ENCODE peak calls at places on chromosome 1, in five cellular contexts. One of them, this sample, is unnamed.

GRCh38 chr1:93818570-93818959 is 60.4 kb downstream of the DNTTIP2 start:
- DNase-seq in ovary: no peak
- DNase-seq in erythroblast: no peak
- DNase-seq in uterus: no peak
- DNase-seq in A549: no peak
- DNase-seq in this sample: no peak

GRCh38 chr1:229853751-229854150 is 213.3 kb upstream of the GALNT2 start:
- DNase-seq in ovary: no peak
- DNase-seq in A549: no peak
- DNase-seq in erythroblast: no peak
- DNase-seq in uterus: no peak
- DNase-seq in this sample: no peak

GRCh38 chr1:211975152-211975941 is 60.0 kb downstream of the INTS7 start:
- DNase-seq in A549: no peak
- DNase-seq in ovary: no peak
- DNase-seq in uterus: no peak
- DNase-seq in erythroblast: peak; percentile 20
- DNase-seq in this sample: no peak

GRCh38 chr1:230094746-230095145 is 27.7 kb downstream of the GALNT2 start:
- DNase-seq in uterus: no peak
- DNase-seq in erythroblast: no peak
- DNase-seq in A549: no peak
- DNase-seq in ovary: no peak
- DNase-seq in this sample: no peak

GRCh38 chr1:2786329-2787162 is 14.9 kb downstream of the TTC34 start:
- DNase-seq in uterus: no peak
- DNase-seq in ovary: no peak
- DNase-seq in erythroblast: peak; percentile 70
- DNase-seq in A549: no peak
- DNase-seq in this sample: no peak

GRCh38 chr1:60895167-60896124 is 186.9 kb upstream of the NFIA start:
- DNase-seq in A549: no peak
- DNase-seq in erythroblast: no peak
- DNase-seq in ovary: no peak
- DNase-seq in uterus: no peak
- DNase-seq in this sample: no peak

GRCh38 chr1:100736324-100736723 is 16.8 kb downstream of the VCAM1 start:
- DNase-seq in erythroblast: no peak
- DNase-seq in A549: no peak
- DNase-seq in ovary: peak; percentile 25
- DNase-seq in uterus: no peak
- DNase-seq in this sample: no peak

GRCh38 chr1:158793604-158794003 is 12.6 kb upstream of the OR6N2 start:
- DNase-seq in ovary: no peak
- DNase-seq in uterus: no peak
- DNase-seq in erythroblast: peak; percentile 57
- DNase-seq in A549: no peak
- DNase-seq in this sample: no peak

GRCh38 chr1:230356869-230357778 is 69.0 kb downstream of the PGBD5 start:
- DNase-seq in A549: no peak
- DNase-seq in erythroblast: no peak
- DNase-seq in ovary: no peak
- DNase-seq in uterus: no peak
- DNase-seq in this sample: no peak

GRCh38 chr1:36703526-36704208 is 221.0 kb upstream of the CSF3R start:
- DNase-seq in A549: peak; percentile 59
- DNase-seq in erythroblast: peak; percentile 84
- DNase-seq in ovary: no peak
- DNase-seq in uterus: no peak
- DNase-seq in this sample: peak; percentile 83

GRCh38 chr1:59604191-59604590 is 210.6 kb upstream of the HOOK1 start:
- DNase-seq in erythroblast: no peak
- DNase-seq in uterus: no peak
- DNase-seq in ovary: no peak
- DNase-seq in A549: no peak
- DNase-seq in this sample: no peak

GRCh38 chr1:20339811-20340457 is 49.3 kb downstream of the VWA5B1 start:
- DNase-seq in uterus: no peak
- DNase-seq in erythroblast: no peak
- DNase-seq in A549: no peak
- DNase-seq in ovary: no peak
- DNase-seq in this sample: no peak

GRCh38 chr1:242245255-242245654 is 246.4 kb upstream of the MAP1LC3C start:
- DNase-seq in ovary: no peak
- DNase-seq in erythroblast: no peak
- DNase-seq in A549: no peak
- DNase-seq in uterus: no peak
- DNase-seq in this sample: no peak

GRCh38 chr1:169680377-169681019 is 30.9 kb downstream of the SELL start:
- DNase-seq in uterus: no peak
- DNase-seq in A549: no peak
- DNase-seq in erythroblast: no peak
- DNase-seq in ovary: no peak
- DNase-seq in this sample: no peak

GRCh38 chr1:97820470-97821188 is 100.2 kb downstream of the DPYD start:
- DNase-seq in ovary: no peak
- DNase-seq in uterus: no peak
- DNase-seq in erythroblast: peak; percentile 34
- DNase-seq in A549: peak; percentile 33
- DNase-seq in this sample: no peak

GRCh38 chr1:9705337-9706098 is 54.0 kb downstream of the PIK3CD start:
- DNase-seq in uterus: no peak
- DNase-seq in A549: no peak
- DNase-seq in erythroblast: no peak
- DNase-seq in ovary: no peak
- DNase-seq in this sample: no peak

GRCh38 chr1:203692565-203693470 is 66.2 kb downstream of the ATP2B4 start:
- DNase-seq in erythroblast: peak; percentile 95
- DNase-seq in ovary: peak; percentile 91
- DNase-seq in A549: peak; percentile 82
- DNase-seq in uterus: peak; percentile 92
- DNase-seq in this sample: peak; percentile 78

GRCh38 chr1:206808615-206809014 is 36.3 kb upstream of the IL10 start:
- DNase-seq in erythroblast: peak; percentile 16
- DNase-seq in uterus: no peak
- DNase-seq in A549: peak; percentile 30
- DNase-seq in ovary: no peak
- DNase-seq in this sample: peak; percentile 12

GRCh38 chr1:54542120-54542961 is 5.7 kb upstream of the ACOT11 start:
- DNase-seq in erythroblast: peak; percentile 59
- DNase-seq in ovary: peak; percentile 75
- DNase-seq in A549: peak; percentile 76
- DNase-seq in uterus: peak; percentile 59
- DNase-seq in this sample: peak; percentile 80

GRCh38 chr1:66951513-66951912 is 26.7 kb downstream of the MIER1 start:
- DNase-seq in erythroblast: no peak
- DNase-seq in uterus: no peak
- DNase-seq in ovary: no peak
- DNase-seq in A549: no peak
- DNase-seq in this sample: no peak

DNA sequence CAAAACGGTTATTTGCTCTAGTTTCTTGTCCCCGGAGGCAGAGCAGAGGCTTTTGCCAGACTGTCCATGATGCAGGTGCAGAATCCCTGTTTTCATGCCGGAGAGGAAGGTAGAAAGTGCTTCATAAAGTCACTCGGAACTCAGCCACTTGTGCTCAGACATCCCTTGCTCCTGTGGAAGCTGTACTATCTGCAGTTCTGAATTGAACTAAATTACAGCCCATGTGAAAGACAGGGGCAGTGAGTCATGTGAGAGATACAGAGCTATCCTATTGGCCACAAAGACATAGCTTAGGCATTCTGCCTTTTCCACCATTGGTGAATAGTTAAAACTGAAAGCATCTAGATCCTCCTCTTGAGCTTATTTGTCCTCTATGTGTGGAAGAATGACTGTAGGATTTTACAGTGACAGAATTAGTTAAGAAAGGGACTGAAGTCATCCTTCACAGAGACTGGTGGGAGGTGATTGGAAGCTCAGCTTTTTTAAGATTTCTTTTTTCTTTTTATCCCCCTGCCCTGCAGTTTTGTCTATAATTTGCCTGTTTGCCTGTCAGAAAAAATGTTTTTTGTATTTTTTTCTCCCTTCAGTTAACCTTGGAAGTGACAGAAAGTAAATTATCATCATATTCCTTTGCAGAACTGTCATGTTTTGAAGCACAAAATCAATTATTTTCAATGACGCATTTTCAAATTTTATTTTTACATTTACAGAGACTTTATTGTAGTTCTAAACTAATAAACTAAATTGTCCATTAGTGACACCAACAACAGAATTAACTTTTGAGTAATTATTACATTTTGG is 298.6 kb downstream of the PTPRC start:
- DNase-seq in uterus: peak; percentile 31
- DNase-seq in A549: peak; percentile 87
- DNase-seq in erythroblast: peak; percentile 83
- DNase-seq in ovary: no peak
- DNase-seq in this sample: peak; percentile 40
- TF ChIP-seq POLR2A in uterus: peak; percentile 73
- TF ChIP-seq POLR2A in A549: peak; percentile 27
- TF ChIP-seq POLR2A in erythroblast: peak; percentile 98
- TF ChIP-seq POLR2A in ovary: no peak
- TF ChIP-seq POLR2A in this sample: peak; percentile 76

GRCh38 chr1:15413563-15414449 is 4.1 kb downstream of the EFHD2 start:
- DNase-seq in uterus: no peak
- DNase-seq in ovary: no peak
- DNase-seq in erythroblast: no peak
- DNase-seq in A549: no peak
- DNase-seq in this sample: no peak

GRCh38 chr1:15420853-15421465 is 11.3 kb downstream of the EFHD2 start:
- DNase-seq in A549: no peak
- DNase-seq in uterus: no peak
- DNase-seq in ovary: no peak
- DNase-seq in erythroblast: no peak
- DNase-seq in this sample: no peak

GRCh38 chr1:15414450-15414823 is 4.7 kb downstream of the EFHD2 start:
- DNase-seq in ovary: no peak
- DNase-seq in A549: no peak
- DNase-seq in erythroblast: no peak
- DNase-seq in uterus: no peak
- DNase-seq in this sample: no peak

GRCh38 chr1:15418811-15419515 is 9.3 kb downstream of the EFHD2 start:
- DNase-seq in erythroblast: no peak
- DNase-seq in A549: no peak
- DNase-seq in uterus: no peak
- DNase-seq in ovary: no peak
- DNase-seq in this sample: no peak

GRCh38 chr1:15417365-15417934 is 7.8 kb downstream of the EFHD2 start:
- DNase-seq in A549: peak; percentile 72
- DNase-seq in erythroblast: no peak
- DNase-seq in uterus: no peak
- DNase-seq in ovary: no peak
- DNase-seq in this sample: peak; percentile 61
- TF ChIP-seq POLR2A in A549: no peak
- TF ChIP-seq POLR2A in erythroblast: no peak
- TF ChIP-seq POLR2A in uterus: no peak
- TF ChIP-seq POLR2A in ovary: no peak
- TF ChIP-seq POLR2A in this sample: no peak

DNA sequence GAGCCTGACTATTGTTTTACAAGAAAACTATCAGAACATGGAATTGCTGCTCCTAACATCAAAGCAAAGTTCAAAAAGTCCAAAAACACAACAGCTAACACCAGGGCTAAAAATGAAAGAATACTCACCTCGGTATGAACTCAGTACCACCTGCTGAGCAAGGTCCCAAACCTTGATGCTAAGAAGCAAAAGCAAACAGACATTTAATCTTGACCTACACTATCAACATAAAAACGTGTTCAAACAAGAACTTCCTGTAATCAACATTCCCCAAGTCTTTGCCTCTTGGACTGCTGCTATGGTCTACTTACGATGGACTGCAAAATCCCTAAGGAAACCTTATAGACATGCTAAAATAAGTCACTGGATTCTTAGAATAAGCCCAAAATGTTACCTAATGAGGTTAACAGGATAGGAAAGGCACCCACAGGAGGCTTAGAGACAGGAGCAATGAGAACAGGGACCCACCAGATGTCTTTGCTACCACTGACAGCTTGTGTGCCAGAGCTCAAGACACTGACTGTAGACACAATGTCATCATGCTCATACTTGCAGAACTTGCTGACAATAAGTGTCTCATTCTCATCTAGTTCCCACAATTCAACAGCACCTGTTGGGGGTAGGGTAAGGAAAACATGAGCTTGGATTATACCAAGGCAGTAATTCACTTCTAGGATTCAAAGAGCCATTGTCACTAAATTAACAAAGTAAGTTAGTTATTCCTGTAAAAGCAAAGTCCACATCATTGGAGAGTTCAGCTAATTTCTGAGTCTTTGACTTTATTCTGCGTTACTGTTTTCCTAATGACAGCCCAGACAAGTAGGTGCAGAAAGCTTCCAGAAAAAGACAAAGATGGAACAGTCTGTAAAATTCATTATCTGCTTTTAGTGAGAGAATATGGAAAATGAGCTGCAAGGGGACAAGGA is 1.8 kb downstream of the WDR77 start:
- DNase-seq in erythroblast: no peak
- DNase-seq in ovary: no peak
- DNase-seq in uterus: no peak
- DNase-seq in A549: no peak
- DNase-seq in this sample: no peak
- TF ChIP-seq POLR2A in erythroblast: no peak
- TF ChIP-seq POLR2A in ovary: no peak
- TF ChIP-seq POLR2A in uterus: no peak
- TF ChIP-seq POLR2A in A549: no peak
- TF ChIP-seq POLR2A in this sample: no peak

DNA sequence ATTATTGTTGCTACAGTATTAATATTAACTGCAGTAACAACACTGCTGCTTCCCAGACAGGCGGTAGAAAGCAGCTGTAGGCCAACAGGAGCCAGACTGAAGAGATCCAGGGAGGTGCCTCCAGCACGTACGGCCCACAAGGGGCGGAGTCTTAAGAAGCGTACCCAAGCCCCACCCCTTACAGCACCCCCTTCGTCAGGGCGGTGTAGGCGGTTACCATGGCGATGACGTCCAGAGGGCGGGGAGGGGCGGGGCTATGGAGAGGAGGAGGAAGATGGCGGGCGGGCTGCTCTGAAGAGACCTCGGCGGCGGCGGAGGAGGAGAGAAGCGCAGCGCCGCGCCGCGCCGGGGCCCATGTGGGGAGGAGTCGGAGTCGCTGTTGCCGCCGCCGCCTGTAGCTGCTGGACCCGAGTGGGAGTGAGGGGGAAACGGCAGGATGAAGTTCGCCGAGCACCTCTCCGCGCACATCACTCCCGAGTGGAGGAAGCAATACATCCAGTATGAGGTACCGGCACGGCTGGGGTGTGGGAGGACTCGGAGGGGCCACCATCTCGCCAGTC is at the start of gene XPR1:
- DNase-seq in erythroblast: peak; percentile 99
- DNase-seq in uterus: peak; percentile 99
- DNase-seq in A549: peak; percentile 99
- DNase-seq in ovary: peak; percentile 98
- DNase-seq in this sample: peak; percentile 68
- TF ChIP-seq POLR2A in erythroblast: peak; percentile 85
- TF ChIP-seq POLR2A in uterus: peak; percentile 95
- TF ChIP-seq POLR2A in A549: peak; percentile 91
- TF ChIP-seq POLR2A in ovary: peak; percentile 93
- TF ChIP-seq POLR2A in this sample: peak; percentile 92

This sample was measured in H54.